ENCODE peak calls at places on chromosome 7, in seven cellular contexts. M, A, T, Q, L, Y and J are unnamed samples.

GRCh38 chr7:54841772-54842707 is 83.0 kb upstream of the SEC61G start:
- DNase-seq in M (no peak), Y (peak), L (peak), Q (no peak), T (no peak), A (no peak), J (no peak)

GRCh38 chr7:67618569-67619543 is 622.2 kb downstream of the TYW1 start:
- DNase-seq in M (no peak), T (no peak), Y (peak), L (peak), Q (no peak), A (no peak), J (no peak)

GRCh38 chr7:31986878-31987518 is 83.2 kb downstream of the PDE1C start:
- DNase-seq in Q (no peak), A (no peak), L (no peak), M (no peak), Y (no peak), T (no peak), J (no peak)

GRCh38 chr7:82141427-82141826 is 302.1 kb downstream of the CACNA2D1 start:
- DNase-seq in A (no peak), T (no peak), Q (no peak), M (no peak), Y (no peak), L (no peak), J (no peak)

GRCh38 chr7:39306028-39306570 is 260.1 kb upstream of the YAE1 start:
- DNase-seq in T (no peak), M (no peak), A (no peak), Y (no peak), L (no peak), Q (no peak), J (no peak)

GRCh38 chr7:32204361-32205018 is 134.3 kb upstream of the PDE1C start:
- DNase-seq in M (peak), A (no peak), Y (peak), Q (peak), T (peak), L (peak), J (peak)

GRCh38 chr7:78055160-78055559 is 256.6 kb downstream of the PHTF2 start:
- DNase-seq in T (no peak), Q (no peak), Y (no peak), A (no peak), M (no peak), L (peak), J (no peak)

GRCh38 chr7:144144426-144144825 is 21.4 kb downstream of the OR2A14 start:
- DNase-seq in M (no peak), Q (no peak), L (no peak), T (no peak), Y (no peak), A (no peak), J (no peak)

GRCh38 chr7:101879565-101879964 is 62.1 kb downstream of the CUX1 start:
- DNase-seq in A (no peak), Q (no peak), Y (no peak), M (no peak), L (no peak), T (no peak), J (no peak)

GRCh38 chr7:134827889-134828288 is 48.5 kb downstream of the CALD1 start:
- DNase-seq in Y (no peak), M (no peak), Q (peak), L (no peak), A (no peak), T (no peak), J (no peak)

GRCh38 chr7:82443044-82443800 is at the start of gene CACNA2D1:
- DNase-seq in T (no peak), L (peak), Q (peak), Y (peak), M (peak), A (no peak), J (no peak)

GRCh38 chr7:25900887-25901286 is 251.1 kb upstream of the NFE2L3 start:
- DNase-seq in Q (no peak), Y (no peak), M (no peak), A (no peak), T (no peak), L (no peak), J (no peak)

GRCh38 chr7:50711271-50712175 is 71.2 kb downstream of the GRB10 start:
- DNase-seq in A (no peak), L (no peak), Q (peak), T (no peak), M (no peak), Y (no peak), J (no peak)

GRCh38 chr7:117673839-117674238 is 194.0 kb downstream of the CFTR start:
- DNase-seq in A (no peak), Q (no peak), L (no peak), M (peak), T (no peak), Y (no peak), J (no peak)

DNA sequence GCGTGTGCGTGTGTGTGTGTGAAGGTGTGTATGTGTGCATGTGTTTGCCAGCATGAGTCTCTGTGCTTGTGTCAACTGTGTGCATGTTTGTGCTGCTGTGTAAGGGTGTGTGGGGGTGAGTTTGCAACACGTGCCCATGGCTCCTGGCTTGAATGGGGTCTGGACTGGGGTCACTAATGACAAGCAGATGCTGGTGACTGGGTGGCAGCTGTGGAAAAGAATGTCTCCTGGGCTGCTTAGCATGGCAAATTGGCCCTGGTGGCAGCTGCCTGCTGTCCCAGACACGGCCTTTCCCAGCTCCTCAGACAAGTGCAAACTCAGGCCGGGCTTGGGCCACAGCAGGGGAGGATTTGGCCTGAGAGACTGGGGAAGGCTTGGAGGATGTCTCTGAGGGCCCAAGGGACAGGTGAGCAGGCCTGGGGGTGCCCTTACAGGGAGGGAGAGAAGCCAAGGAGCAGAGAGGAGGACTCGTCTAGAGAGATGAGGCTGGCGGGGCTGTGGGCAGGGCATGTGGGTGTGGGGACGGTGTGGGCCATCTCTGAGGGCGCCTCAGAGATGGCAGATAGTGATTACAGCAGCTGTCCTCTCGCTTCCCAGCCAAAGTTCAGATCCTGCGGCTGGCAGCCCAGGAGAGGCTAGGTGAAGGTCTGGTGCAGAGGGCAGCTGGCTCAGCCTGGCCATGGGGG is 1.5 kb downstream of the AQP1 start:
- DNase-seq in L (no peak), T (no peak), Y (no peak), A (no peak), M (no peak), Q (no peak), J (no peak)
- H3K27ac ChIP-seq in L (no peak), T (peak), Y (no peak), A (no peak), M (no peak), Q (peak), J (no peak)

DNA sequence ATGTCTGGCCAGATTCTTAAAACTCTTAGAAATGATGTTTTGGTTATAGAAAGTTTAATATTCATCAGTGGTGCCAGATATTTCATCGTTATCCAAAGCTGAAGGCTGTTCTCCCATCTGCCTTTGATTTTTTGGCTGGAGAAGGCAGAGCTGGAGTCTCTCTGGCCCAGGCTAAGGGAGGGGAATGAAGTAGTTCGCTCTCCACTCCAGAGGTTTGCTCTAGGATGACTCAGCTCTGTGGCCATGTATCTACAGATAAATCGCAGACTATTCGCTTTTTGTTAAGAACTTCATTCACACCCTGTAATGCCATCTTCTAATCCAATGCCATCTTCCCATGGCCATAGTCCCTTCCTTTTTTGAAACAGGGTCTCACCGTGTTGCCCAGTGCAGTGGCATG is 17.1 kb downstream of the RCC1L start:
- DNase-seq in L (no peak), A (no peak), Q (peak), T (no peak), M (no peak), Y (no peak), J (no peak)
- H3K27ac ChIP-seq in L (no peak), A (no peak), Q (peak), T (peak), M (no peak), Y (no peak), J (no peak)

DNA sequence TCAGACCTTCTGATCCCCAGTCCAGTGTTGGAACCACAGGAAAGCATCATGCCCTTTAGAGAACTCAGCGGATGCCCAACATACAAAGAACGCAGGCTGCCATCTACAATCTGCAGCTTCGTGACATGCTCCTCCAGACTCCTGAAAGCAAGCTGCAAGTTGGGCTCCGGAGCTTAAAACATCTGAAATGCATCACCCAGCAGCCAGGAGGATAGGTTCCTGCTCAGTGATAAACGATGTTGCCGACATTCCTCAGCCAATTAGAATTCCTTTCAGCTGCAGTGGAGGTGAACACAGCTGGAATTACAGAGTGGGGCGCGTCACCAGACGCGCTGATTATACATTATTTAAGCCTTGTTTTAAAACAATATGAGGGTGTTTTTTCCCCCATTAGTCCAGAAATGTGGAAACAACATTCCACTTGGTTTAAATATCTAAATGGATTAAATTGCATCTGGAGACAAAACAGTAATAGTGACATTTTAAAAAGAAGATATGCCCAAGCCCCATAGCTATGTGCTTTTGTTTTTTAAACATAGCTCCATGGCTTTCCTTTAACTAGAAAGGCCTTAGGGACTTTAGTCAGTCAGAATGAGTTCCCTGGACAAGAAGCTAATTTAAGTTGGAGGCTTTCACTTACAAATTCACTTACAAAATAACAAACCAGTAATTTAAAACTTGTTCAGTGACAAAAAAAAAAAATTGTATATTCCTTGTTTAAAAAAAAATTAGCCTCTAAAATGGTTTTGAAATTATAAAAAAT is 6.3 kb downstream of the SMURF1 start:
- DNase-seq in L (peak), M (peak), Q (no peak), T (no peak), Y (peak), A (no peak), J (no peak)
- H3K27ac ChIP-seq in L (peak), M (no peak), Q (peak), T (peak), Y (peak), A (no peak), J (peak)

GRCh38 chr7:42574693-42575084 is 337.2 kb downstream of the C7orf25 start:
- DNase-seq in A (no peak), L (peak), Y (peak), T (no peak), Q (no peak), M (no peak), J (no peak)

GRCh38 chr7:42572046-42572445 is 335.0 kb upstream of the GLI3 start:
- DNase-seq in L (no peak), A (no peak), M (no peak), T (no peak), Q (no peak), Y (no peak), J (no peak)

GRCh38 chr7:42572561-42572960 is 335.6 kb upstream of the GLI3 start:
- DNase-seq in T (no peak), Q (no peak), M (no peak), L (no peak), Y (no peak), A (no peak), J (no peak)

GRCh38 chr7:42573904-42574692 is 337.1 kb upstream of the GLI3 start:
- DNase-seq in A (no peak), Q (no peak), M (no peak), T (no peak), L (no peak), Y (no peak), J (peak)

GRCh38 chr7:42575161-42575560 is 336.7 kb downstream of the C7orf25 start:
- DNase-seq in A (no peak), L (no peak), T (no peak), Q (no peak), M (no peak), Y (no peak), J (no peak)
- H3K27ac ChIP-seq in A (no peak), L (no peak), T (no peak), Q (peak), M (no peak), Y (no peak), J (no peak)

GRCh38 chr7:16528520-16528919 is 1.9 kb downstream of the LRRC72 start:
- DNase-seq in A (no peak), Y (no peak), Q (no peak), M (no peak), T (no peak), L (no peak), J (no peak)

GRCh38 chr7:16531682-16532081 is 5.1 kb downstream of the LRRC72 start:
- DNase-seq in L (no peak), M (no peak), A (no peak), Q (no peak), T (no peak), Y (no peak), J (no peak)

GRCh38 chr7:16524332-16524731 is 2.3 kb upstream of the LRRC72 start:
- DNase-seq in Y (no peak), T (no peak), M (no peak), L (no peak), Q (no peak), A (no peak), J (no peak)

GRCh38 chr7:16529697-16530096 is 3.1 kb downstream of the LRRC72 start:
- DNase-seq in Y (no peak), L (no peak), T (no peak), A (no peak), Q (no peak), M (no peak), J (no peak)

DNA sequence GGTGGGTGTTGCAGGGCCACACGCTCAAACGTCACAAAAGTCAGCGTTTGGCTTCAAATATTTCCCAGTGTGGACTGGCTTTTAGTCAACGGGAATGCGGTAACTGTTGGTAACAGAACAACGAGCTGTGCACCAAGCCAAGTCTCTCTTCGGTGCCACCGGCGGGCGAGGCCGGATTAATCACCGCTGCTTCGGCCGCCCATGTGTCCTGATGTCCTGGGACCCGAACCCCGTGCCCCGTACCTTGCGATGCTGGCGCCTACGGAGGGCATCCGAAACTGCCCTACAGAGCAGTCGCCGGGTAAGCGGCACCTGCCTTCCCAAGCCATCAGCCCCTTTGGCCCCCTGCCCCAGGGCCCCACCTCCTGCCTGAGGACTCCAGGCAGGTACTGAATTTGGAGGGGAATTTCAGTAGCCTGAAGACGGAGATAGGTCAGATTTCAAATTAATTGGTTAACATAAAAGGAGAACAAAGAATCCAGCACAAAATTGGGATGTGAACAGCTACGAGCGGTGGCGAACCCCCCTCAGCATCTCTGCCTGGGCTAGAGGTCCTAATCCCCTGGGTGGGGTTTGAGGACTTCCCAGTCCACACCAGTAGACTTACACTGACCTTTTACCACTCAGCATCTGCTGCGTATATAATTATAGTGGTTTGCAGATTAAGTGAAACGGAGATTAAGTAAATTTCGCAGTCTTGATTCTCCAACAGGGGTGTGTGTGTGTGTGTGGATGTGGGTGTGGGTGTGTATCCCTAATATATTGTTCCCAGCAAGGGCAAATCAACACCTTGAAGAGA is at the start of gene LRRC72:
- DNase-seq in T (no peak), Q (no peak), L (no peak), M (no peak), A (no peak), Y (no peak), J (no peak)
- H3K27ac ChIP-seq in T (no peak), Q (no peak), L (no peak), M (no peak), A (no peak), Y (no peak), J (no peak)

DNA sequence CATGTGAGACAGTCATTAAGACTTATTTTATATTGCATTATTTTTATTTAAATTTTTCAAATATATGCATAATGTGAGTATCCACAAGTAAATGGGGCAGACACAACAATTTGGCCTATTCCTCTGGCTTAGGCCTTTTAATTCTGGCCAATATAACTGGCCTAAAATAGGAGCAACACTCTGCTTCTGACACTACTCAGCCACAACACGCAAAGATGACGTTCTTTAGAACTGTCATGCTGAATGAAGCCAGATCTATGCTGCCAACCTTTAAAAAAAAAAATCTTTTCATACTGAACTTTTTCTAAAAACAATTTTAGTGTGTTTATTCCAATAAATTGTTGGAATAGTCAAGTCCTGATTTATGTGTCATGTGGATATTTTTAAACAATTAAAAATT is 355.0 kb upstream of the BMPER start:
- DNase-seq in A (no peak), M (no peak), T (no peak), L (no peak), Q (no peak), Y (no peak), J (no peak)
- H3K27ac ChIP-seq in A (no peak), M (no peak), T (no peak), L (no peak), Q (no peak), Y (no peak), J (no peak)

GRCh38 chr7:130925136-130925794 is 191.3 kb upstream of the KLF14 start:
- DNase-seq in Y (no peak), Q (no peak), A (no peak), M (no peak), T (no peak), L (no peak), J (no peak)
- H3K27ac ChIP-seq in Y (no peak), Q (no peak), A (no peak), M (peak), T (no peak), L (no peak), J (peak)

DNA sequence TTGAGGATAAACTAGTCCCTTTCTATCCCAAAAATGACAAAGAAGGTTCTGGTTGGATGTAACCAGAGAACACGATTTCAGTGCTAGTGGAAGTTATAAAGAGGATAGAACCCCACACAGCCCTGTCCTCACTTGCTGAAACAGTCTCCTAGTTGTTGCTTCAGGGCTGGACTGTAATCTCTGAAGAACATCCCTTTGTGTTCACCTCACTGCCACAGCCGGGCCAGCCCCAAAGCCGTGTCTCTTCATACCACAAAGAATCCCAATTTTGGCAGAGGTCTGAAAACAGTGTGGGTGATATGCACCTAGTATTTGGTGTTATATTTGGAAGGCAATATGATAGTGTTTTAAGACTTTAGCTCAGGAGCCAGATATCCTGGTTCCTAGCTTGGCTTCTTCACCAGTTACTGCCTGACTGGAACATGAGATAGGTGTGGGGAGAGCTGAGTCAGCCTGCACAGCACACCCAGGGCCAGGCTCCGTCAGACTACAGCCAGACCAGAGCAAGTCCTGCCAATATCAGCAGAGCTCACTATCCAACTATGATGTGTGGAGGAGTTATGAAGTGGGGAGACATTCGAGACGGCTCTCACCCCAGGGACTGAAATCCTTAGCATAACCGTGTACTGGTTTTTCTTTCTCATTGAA is 21.2 kb downstream of the CYP3A4 start:
- DNase-seq in Y (no peak), M (no peak), L (no peak), A (no peak), Q (no peak), T (no peak), J (peak)
- H3K27ac ChIP-seq in Y (no peak), M (no peak), L (no peak), A (no peak), Q (no peak), T (no peak), J (peak)